ENCODE peak calls at places on chromosomes 3 and 15, in ten cellular contexts. L is fibroblast of the aortic adventitia, Y is spleen, U is tibial artery, G is fibroblast of pulmonary artery, E is psoas muscle, C is BJ, P is kidney epithelial cell, W is left lung, O is AG09309. S is an unnamed sample.
A peak's percentile ranks its signal among the peaks of the same experiment; 100 is the strongest.

GRCh38 chr3:180018588-180018987 is 18.1 kb downstream of the PEX5L start:
- DNase-seq in L (no peak), Y (no peak), U (no peak), G (no peak), E (no peak), C (no peak), P (no peak), W (no peak), O (no peak), S (no peak)

GRCh38 chr3:58666683-58667082 is at the start of gene FAM3D:
- DNase-seq in L (no peak), Y (no peak), U (peak; percentile 62), G (peak; percentile 8), E (no peak), C (no peak), P (no peak), W (no peak), O (no peak), S (no peak)

GRCh38 chr3:148227534-148227933 is 470.2 kb upstream of the AGTR1 start:
- DNase-seq in L (peak; percentile 17), Y (no peak), U (no peak), G (peak; percentile 34), E (no peak), C (no peak), P (no peak), W (no peak), O (no peak), S (no peak)

GRCh38 chr3:78736863-78737262 is 1030.9 kb downstream of the ROBO1 start:
- DNase-seq in L (peak; percentile 7), Y (no peak), U (no peak), G (no peak), E (no peak), C (no peak), P (no peak), W (no peak), O (peak; percentile 64), S (no peak)

GRCh38 chr15:35669021-35669420 is 123.1 kb upstream of the DPH6 start:
- DNase-seq in L (no peak), Y (no peak), U (no peak), G (no peak), E (no peak), C (no peak), P (no peak), W (no peak), O (no peak), S (no peak)

GRCh38 chr15:78791357-78791756 is 19.9 kb downstream of the ADAMTS7 start:
- DNase-seq in L (no peak), Y (no peak), U (no peak), G (no peak), E (no peak), C (no peak), P (no peak), W (no peak), O (no peak), S (no peak)

GRCh38 chr15:59388670-59389069 is 16.0 kb upstream of the MYO1E start:
- DNase-seq in L (peak; percentile 70), Y (no peak), U (no peak), G (peak; percentile 65), E (no peak), C (no peak), P (peak; percentile 39), W (no peak), O (peak; percentile 16), S (no peak)

GRCh38 chr3:127152676-127153505 is 40.0 kb upstream of the PRR23E start:
- DNase-seq in L (no peak), Y (peak; percentile 40), U (peak; percentile 59), G (no peak), E (no peak), C (no peak), P (no peak), W (no peak), O (no peak), S (no peak)

GRCh38 chr15:78034495-78035191 is 42.9 kb downstream of the TBC1D2B start:
- DNase-seq in L (no peak), Y (peak; percentile 93), U (no peak), G (no peak), E (peak; percentile 57), C (no peak), P (no peak), W (peak; percentile 83), O (no peak), S (no peak)

GRCh38 chr15:22258402-22259150 is 178.2 kb downstream of the OR4M2 start:
- DNase-seq in L (no peak), Y (peak; percentile 78), U (no peak), G (no peak), E (no peak), C (no peak), P (no peak), W (peak; percentile 83), O (no peak), S (no peak)

GRCh38 chr15:78335985-78336384 is 4.2 kb upstream of the CRABP1 start:
- DNase-seq in L (no peak), Y (peak; percentile 14), U (no peak), G (no peak), E (no peak), C (no peak), P (no peak), W (no peak), O (no peak), S (no peak)

GRCh38 chr15:60589728-60590127 is 110.8 kb upstream of the ICE2 start:
- DNase-seq in L (no peak), Y (no peak), U (no peak), G (no peak), E (no peak), C (peak; percentile 55), P (no peak), W (no peak), O (peak; percentile 46), S (no peak)

GRCh38 chr15:60592386-60593339 is 113.7 kb upstream of the ICE2 start:
- DNase-seq in L (peak; percentile 33), Y (peak; percentile 96), U (peak; percentile 90), G (peak; percentile 62), E (peak; percentile 94), C (no peak), P (no peak), W (peak; percentile 93), O (no peak), S (no peak)

GRCh38 chr15:60591491-60592385 is 112.8 kb upstream of the ICE2 start:
- DNase-seq in L (no peak), Y (peak; percentile 85), U (peak; percentile 73), G (no peak), E (peak; percentile 87), C (no peak), P (no peak), W (peak; percentile 83), O (no peak), S (no peak)

GRCh38 chr15:60589253-60589652 is 110.3 kb upstream of the ICE2 start:
- DNase-seq in L (no peak), Y (no peak), U (no peak), G (no peak), E (no peak), C (no peak), P (no peak), W (no peak), O (no peak), S (no peak)

DNA sequence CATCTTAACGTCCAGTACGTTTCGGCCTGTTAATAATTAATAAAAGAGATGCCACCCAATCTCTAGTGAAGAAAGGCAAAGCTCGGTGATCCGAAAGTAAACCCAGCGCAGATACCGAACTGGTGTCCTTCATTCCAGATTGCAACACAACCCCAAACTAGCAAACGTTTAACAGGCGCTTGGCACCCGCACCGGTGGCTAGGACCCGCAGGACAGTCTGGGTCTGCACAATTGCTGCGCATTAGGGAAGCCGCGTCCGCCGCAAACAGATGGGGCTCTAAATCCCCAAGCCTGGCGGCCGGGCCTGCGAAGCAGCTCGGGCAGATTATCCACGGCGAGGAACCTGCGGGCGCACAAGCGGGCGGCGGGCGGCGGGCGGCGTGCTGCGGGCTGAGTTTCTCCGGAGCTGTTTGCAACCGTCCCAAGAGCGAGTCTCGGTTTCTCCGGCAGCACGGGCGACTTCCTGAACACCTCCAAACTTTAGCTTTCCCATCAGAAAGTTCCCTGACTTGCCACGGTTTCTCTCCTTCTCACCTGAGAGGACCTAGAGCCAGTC is 112.1 kb upstream of the ICE2 start:
- DNase-seq in L (no peak), Y (peak; percentile 84), U (peak; percentile 76), G (peak; percentile 36), E (peak; percentile 80), C (no peak), P (no peak), W (peak; percentile 80), O (no peak), S (peak; percentile 37)
- TF ChIP-seq CTCF in L (peak; percentile 4), Y (no peak), U (no peak), G (no peak), E (peak; percentile 7), C (no peak), P (no peak), W (no peak), O (peak; percentile 6), S (no peak)

DNA sequence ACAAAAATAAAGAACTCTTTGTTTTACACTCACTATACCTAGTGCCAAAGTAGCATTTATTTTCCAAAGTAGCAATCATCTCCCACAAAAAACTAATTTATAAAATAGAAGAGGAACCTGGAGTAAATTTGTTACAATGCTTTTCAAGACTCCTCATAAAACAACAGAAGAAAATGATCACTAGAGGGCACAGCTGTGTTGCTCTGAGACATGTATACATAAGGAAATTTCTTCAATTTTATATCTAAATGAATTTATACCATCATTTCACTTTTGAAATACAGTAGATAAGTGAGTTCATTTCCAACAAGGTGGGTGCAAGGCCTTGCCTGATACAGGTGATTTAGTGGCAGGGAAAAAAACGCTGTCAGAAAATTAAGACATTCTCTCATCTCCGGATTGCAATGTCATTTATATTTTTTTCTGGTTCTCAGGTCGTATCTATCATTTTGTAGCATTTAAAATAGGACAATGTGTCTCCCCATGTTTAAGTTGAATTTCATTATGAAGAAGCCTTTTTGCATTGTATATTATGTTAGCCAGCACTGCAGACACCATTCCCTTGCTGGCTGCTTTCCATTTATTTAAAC is 25.3 kb upstream of the ARHGEF26 start:
- DNase-seq in L (peak; percentile 72), Y (no peak), U (no peak), G (peak; percentile 70), E (no peak), C (no peak), P (no peak), W (no peak), O (no peak), S (no peak)
- TF ChIP-seq CTCF in L (peak; percentile 60), Y (peak; percentile 23), U (peak; percentile 49), G (peak; percentile 60), E (peak; percentile 33), C (peak; percentile 42), P (peak; percentile 41), W (peak; percentile 19), O (peak; percentile 51), S (peak; percentile 62)

DNA sequence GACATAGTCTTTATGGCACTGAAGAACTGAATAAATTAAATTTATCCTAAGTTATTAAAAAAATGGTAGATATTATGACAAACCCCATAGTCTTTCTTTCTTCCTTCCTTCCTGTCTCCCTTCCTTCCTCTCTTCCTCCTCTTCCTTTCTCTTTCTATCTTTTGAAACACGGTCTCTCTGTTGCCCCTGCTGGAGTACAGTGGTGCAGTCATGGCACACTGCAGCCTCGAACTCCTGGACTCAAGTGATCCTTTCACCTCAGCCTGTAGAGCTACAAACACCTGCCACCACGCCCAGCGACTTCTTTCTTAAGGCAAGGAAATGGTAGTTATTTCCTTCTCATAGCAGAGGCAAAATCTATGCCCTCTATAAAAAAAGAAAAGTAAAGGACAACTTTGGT is 354.6 kb downstream of the GAP43 start:
- DNase-seq in L (no peak), Y (no peak), U (no peak), G (no peak), E (no peak), C (no peak), P (no peak), W (no peak), O (no peak), S (no peak)
- TF ChIP-seq CTCF in L (peak; percentile 16), Y (no peak), U (no peak), G (no peak), E (no peak), C (no peak), P (no peak), W (no peak), O (no peak), S (no peak)

GRCh38 chr15:57752426-57752825 is 45.9 kb downstream of the POLR2M start:
- DNase-seq in L (no peak), Y (no peak), U (no peak), G (peak; percentile 26), E (peak; percentile 63), C (no peak), P (no peak), W (no peak), O (no peak), S (no peak)
- TF ChIP-seq CTCF in L (peak; percentile 15), Y (peak; percentile 40), U (no peak), G (peak; percentile 32), E (peak; percentile 7), C (peak; percentile 23), P (no peak), W (no peak), O (no peak), S (no peak)